ENCODE peak calls at places on chromosomes 12 and 14, in four cellular contexts. Q is epithelial cell of esophagus, R is cardiac muscle cell, X is psoas muscle. H is an unnamed sample.

GRCh38 chr12:98002887-98003493 is 512.4 kb upstream of the TMPO start:
- DNase-seq in Q (peak), R (peak), X (no peak), H (no peak)

GRCh38 chr12:19273482-19274330 is 144.2 kb downstream of the PLEKHA5 start:
- DNase-seq in Q (peak), R (peak), X (peak), H (peak)

GRCh38 chr12:34218193-34219045 is 196.1 kb downstream of the ALG10 start:
- DNase-seq in Q (peak), R (peak), X (peak), H (peak)

GRCh38 chr14:50830932-50831703 is at the start of gene NIN:
- DNase-seq in Q (peak), R (peak), X (peak), H (no peak)

GRCh38 chr12:51185171-51185717 is 12.3 kb upstream of the TFCP2 start:
- DNase-seq in Q (no peak), R (no peak), X (no peak), H (no peak)

GRCh38 chr12:121390856-121391255 is 9.1 kb upstream of the RNF34 start:
- DNase-seq in Q (peak), R (no peak), X (no peak), H (no peak)

GRCh38 chr14:88831285-88831684 is 6.8 kb downstream of the TTC8 start:
- DNase-seq in Q (peak), R (peak), X (no peak), H (peak)

GRCh38 chr14:103628221-103628683 is 759 bp upstream of the KLC1 start:
- DNase-seq in Q (peak), R (peak), X (peak), H (no peak)

GRCh38 chr14:71103662-71104484 is 196.6 kb downstream of the PCNX1 start:
- DNase-seq in Q (peak), R (peak), X (no peak), H (no peak)

GRCh38 chr12:125540580-125541204 is 475.5 kb downstream of the AACS start:
- DNase-seq in Q (no peak), R (no peak), X (no peak), H (no peak)

GRCh38 chr12:75690556-75690955 is 179.1 kb upstream of the KRR1 start:
- DNase-seq in Q (peak), R (peak), X (no peak), H (peak)

GRCh38 chr14:96980835-96981234 is 183.7 kb downstream of the VRK1 start:
- DNase-seq in Q (no peak), R (no peak), X (no peak), H (no peak)

GRCh38 chr12:55734595-55734994 is 5.8 kb upstream of the CD63 start:
- DNase-seq in Q (no peak), R (no peak), X (no peak), H (no peak)
- TF ChIP-seq CTCF in Q (no peak), R (no peak), X (no peak), H (no peak)

GRCh38 chr12:102966200-102966941 is 8.9 kb downstream of the ASCL1 start:
- DNase-seq in Q (no peak), R (no peak), X (no peak), H (no peak)

GRCh38 chr12:102962986-102963385 is 5.5 kb downstream of the ASCL1 start:
- DNase-seq in Q (no peak), R (no peak), X (no peak), H (no peak)

GRCh38 chr12:102965281-102966155 is 8.0 kb downstream of the ASCL1 start:
- DNase-seq in Q (no peak), R (no peak), X (no peak), H (no peak)

GRCh38 chr12:102963796-102964195 is 6.3 kb downstream of the ASCL1 start:
- DNase-seq in Q (no peak), R (no peak), X (no peak), H (no peak)

DNA sequence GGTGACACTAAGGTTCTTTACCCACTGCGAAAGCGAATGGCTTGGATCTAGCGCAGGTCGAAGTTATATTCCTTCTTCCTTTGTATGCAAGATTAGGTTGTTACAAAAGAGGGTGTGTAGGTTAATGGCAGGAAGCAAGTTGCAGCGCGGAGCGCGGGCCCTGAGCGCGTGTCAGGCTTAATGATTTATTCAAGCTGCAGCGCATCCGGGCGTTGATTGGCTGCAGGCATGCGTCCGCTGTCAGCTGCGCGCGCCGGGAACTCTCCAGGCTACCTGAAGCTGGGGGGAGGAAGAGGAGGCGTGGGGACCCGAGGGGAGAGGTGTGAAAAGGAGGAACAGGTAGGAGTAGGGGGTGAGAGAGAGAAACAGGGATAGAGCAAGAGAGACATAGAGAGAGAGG is 7.4 kb downstream of the ASCL1 start:
- DNase-seq in Q (peak), R (no peak), X (no peak), H (no peak)
- H3K4me3 ChIP-seq in Q (no peak), R (peak), X (no peak), H (no peak)

GRCh38 chr12:29146201-29146600 is 2.9 kb upstream of the FAR2 start:
- DNase-seq in Q (no peak), R (no peak), X (no peak), H (no peak)

GRCh38 chr12:29152223-29152868 is 3.3 kb downstream of the FAR2 start:
- DNase-seq in Q (no peak), R (no peak), X (no peak), H (no peak)

GRCh38 chr12:29149691-29150382 is 759 bp downstream of the FAR2 start:
- DNase-seq in Q (no peak), R (no peak), X (peak), H (no peak)

GRCh38 chr12:29148065-29148957 is 767 bp upstream of the FAR2 start:
- DNase-seq in Q (no peak), R (peak), X (peak), H (no peak)

GRCh38 chr12:29148958-29149690 is at the start of gene FAR2:
- DNase-seq in Q (peak), R (peak), X (peak), H (no peak)
- TF ChIP-seq CTCF in Q (no peak), R (peak), X (no peak), H (no peak)

GRCh38 chr14:21097616-21098133 is 780 bp downstream of the ZNF219 start:
- DNase-seq in Q (no peak), R (no peak), X (peak), H (no peak)
- H3K4me3 ChIP-seq in Q (peak), R (peak), X (peak), H (peak)